ENCODE peak calls at places on chromosomes 1 and 21, in seven cellular contexts. C is uterus, M is heart left ventricle, Y is HCT116, F is tibial nerve, S is sigmoid colon, A is right lobe of liver. N is an unnamed sample.

GRCh38 chr1:18175530-18176377 is 68.2 kb downstream of the IGSF21 start:
- DNase-seq in M (peak), C (no peak), S (peak), Y (no peak), A (no peak), F (no peak), N (peak)

GRCh38 chr21:29601072-29601471 is 302.4 kb downstream of the BACH1 start:
- DNase-seq in M (no peak), Y (no peak), S (no peak), F (no peak), C (no peak), A (no peak), N (no peak)

GRCh38 chr1:246002725-246003441 is 504.2 kb downstream of the SMYD3 start:
- DNase-seq in Y (peak), F (peak), M (peak), C (peak), A (peak), S (peak), N (peak)

GRCh38 chr1:205532996-205533728 is 28.7 kb downstream of the CDK18 start:
- DNase-seq in F (no peak), A (no peak), C (no peak), Y (no peak), M (no peak), S (peak), N (no peak)

GRCh38 chr21:46191257-46191685 is 7.0 kb upstream of the SPATC1L start:
- DNase-seq in Y (no peak), C (peak), F (peak), S (peak), M (peak), A (no peak), N (peak)

GRCh38 chr1:114103992-114104391 is 49.7 kb downstream of the SYT6 start:
- DNase-seq in S (peak), C (no peak), M (no peak), Y (no peak), F (no peak), A (no peak), N (no peak)

GRCh38 chr1:229170778-229171505 is 100.0 kb upstream of the RAB4A start:
- DNase-seq in A (no peak), F (no peak), Y (no peak), M (no peak), S (no peak), C (no peak), N (no peak)

GRCh38 chr1:32431736-32432400 is 33.0 kb upstream of the ZBTB8B start:
- DNase-seq in C (no peak), S (no peak), F (no peak), M (no peak), A (no peak), Y (no peak), N (no peak)

GRCh38 chr1:32871364-32872188 is 864 bp upstream of the FNDC5 start:
- DNase-seq in M (no peak), F (no peak), S (no peak), C (no peak), A (no peak), Y (no peak), N (no peak)

GRCh38 chr21:42562258-42562657 is 48.6 kb downstream of the SLC37A1 start:
- DNase-seq in Y (no peak), F (no peak), A (no peak), C (no peak), S (no peak), M (peak), N (no peak)

GRCh38 chr1:235304549-235305451 is 23.2 kb downstream of the ARID4B start:
- DNase-seq in M (no peak), F (no peak), S (no peak), C (no peak), Y (no peak), A (no peak), N (no peak)

GRCh38 chr1:113931456-113931855 is 2.3 kb downstream of the HIPK1 start:
- DNase-seq in C (no peak), S (no peak), F (no peak), Y (no peak), A (no peak), M (no peak), N (no peak)

GRCh38 chr1:207032528-207033017 is at the start of gene C1orf116:
- DNase-seq in A (no peak), F (no peak), Y (peak), M (no peak), C (no peak), S (no peak), N (peak)

GRCh38 chr1:234612352-234613127 is 2.6 kb upstream of the IRF2BP2 start:
- DNase-seq in Y (peak), C (peak), F (peak), M (peak), A (peak), S (peak), N (peak)

GRCh38 chr1:109765483-109765815 is 1.7 kb upstream of the EPS8L3 start:
- DNase-seq in Y (no peak), F (no peak), M (no peak), A (no peak), C (no peak), S (no peak), N (peak)

GRCh38 chr1:184075040-184076029 is 23.8 kb downstream of the TSEN15 start:
- DNase-seq in C (peak), S (peak), M (no peak), Y (peak), F (no peak), A (no peak), N (no peak)

GRCh38 chr1:153417136-153417888 is 992 bp downstream of the S100A7A start:
- DNase-seq in F (no peak), M (no peak), Y (no peak), C (no peak), S (no peak), A (no peak), N (no peak)

GRCh38 chr1:84271452-84272273 is 29.8 kb upstream of the SAMD13 start:
- DNase-seq in A (no peak), M (no peak), C (no peak), S (no peak), F (no peak), Y (no peak), N (peak)

GRCh38 chr1:197915797-197916686 is 1.1 kb upstream of the LHX9 start:
- DNase-seq in C (no peak), Y (peak), M (peak), A (peak), S (no peak), F (no peak), N (no peak)
- TF ChIP-seq POLR2A in C (no peak), Y (no peak), M (no peak), A (no peak), S (no peak), F (no peak), N (no peak)

GRCh38 chr1:94709891-94710581 is 110.1 kb upstream of the SLC44A3 start:
- DNase-seq in C (no peak), Y (no peak), S (no peak), M (no peak), F (no peak), A (no peak), N (no peak)

GRCh38 chr1:94708299-94708685 is 111.9 kb upstream of the SLC44A3 start:
- DNase-seq in M (no peak), S (no peak), A (no peak), C (no peak), F (no peak), Y (no peak), N (no peak)

GRCh38 chr1:94705755-94706154 is 114.4 kb upstream of the SLC44A3 start:
- DNase-seq in Y (no peak), S (no peak), M (no peak), F (no peak), A (no peak), C (no peak), N (no peak)

GRCh38 chr1:94708811-94709210 is 111.3 kb upstream of the SLC44A3 start:
- DNase-seq in S (no peak), F (no peak), Y (no peak), M (no peak), C (no peak), A (no peak), N (no peak)

DNA sequence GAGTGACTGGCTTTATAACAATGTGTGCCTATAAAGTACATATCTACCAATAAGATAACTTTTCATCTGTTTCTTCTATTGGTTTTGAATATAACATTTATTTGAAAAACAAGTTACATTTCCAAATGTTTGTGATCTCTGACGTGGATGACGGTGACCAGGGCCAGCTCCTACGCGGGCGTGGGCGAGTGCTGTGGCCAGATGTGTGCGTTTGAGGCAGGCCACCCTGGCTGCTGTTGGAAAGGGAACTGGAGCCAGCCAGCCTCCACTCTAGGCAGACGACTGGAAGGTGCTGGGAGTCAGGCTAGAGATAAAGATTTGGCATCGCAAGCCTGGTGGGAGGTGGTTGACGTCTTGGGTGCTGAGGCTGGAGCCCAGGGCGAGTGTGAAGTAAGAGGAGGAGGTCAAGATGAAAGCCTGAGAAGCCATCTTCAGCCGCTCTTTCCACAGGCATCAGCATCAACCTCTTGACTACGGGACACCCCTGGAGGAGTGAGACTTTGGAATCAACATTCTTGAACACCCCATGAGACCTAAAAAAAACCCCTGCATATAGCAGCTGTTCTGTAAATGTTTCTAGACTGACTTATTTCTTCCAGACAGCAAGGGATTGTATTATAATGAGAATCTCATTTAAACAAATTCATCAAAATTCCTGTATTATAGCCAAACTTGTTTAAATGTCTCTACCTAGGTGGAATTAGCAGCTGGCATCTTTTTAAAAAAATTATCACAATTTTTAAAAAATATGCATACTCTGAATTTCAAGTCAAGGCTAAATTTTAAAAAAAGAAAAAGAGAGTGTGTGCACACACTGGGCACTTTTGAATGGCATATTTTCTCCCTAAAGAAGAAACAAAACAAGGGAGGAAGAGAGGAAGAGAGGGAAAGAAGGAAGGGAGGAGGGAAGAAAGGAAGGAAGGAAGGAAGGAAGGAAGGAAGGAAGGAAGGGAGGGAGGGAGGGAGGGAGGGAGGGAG is 112.5 kb upstream of the SLC44A3 start:
- DNase-seq in F (no peak), M (no peak), S (no peak), A (no peak), C (peak), Y (no peak), N (no peak)
- H3K27ac ChIP-seq in F (no peak), M (no peak), S (peak), A (no peak), C (peak), Y (no peak), N (no peak)

DNA sequence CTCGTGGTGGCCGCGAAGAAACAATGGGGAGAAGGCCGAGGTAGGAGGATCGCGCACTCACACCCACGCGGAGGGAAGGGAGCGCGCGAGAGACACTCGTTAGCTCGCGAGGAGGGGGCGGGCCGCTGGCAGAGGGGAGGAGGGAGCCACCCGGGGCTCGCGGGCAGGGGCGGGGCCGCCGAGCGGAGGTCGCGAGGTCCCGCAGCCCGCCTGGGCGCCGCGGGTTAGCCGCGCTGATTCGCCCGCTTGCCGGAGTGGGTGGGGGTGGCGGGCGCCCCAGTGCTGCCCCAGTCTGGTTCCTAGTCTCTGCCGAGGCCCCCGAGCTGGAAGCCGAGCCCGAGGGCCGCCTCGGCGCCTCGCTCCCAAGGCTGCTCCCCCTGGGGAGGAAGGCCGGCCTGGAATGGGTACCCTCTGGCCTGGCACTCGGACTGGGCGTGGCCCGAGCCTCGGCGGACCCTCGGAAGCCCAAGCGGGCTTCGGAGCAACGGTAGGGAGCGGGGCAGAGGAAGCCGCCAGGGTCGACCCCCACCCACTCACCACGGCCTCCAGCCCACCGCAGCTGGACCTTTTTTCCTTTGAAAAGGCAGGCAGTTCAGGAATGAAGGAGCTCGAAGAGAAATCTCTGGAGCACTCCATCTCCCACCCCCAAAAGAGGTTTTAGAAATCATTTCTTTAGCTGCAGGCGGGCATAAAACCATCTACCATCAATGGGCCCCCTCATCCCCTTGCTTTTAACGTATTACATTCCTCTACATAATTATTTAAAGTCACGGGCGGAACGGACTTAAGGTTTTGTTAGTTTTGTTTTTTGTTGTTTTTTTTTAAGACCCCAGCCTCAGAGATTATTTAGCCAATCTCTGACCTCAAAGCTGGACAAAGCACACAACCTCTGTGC is 727 bp upstream of the TUT4 start:
- DNase-seq in C (peak), F (peak), Y (peak), S (peak), A (peak), M (peak), N (peak)
- TF ChIP-seq POLR2A in C (peak), F (peak), Y (peak), S (peak), A (peak), M (no peak), N (no peak)

GRCh38 chr1:222777463-222777862 is 37.4 kb upstream of the DISP1 start:
- DNase-seq in A (no peak), C (no peak), Y (no peak), M (no peak), S (no peak), F (no peak), N (no peak)

GRCh38 chr1:222781251-222781650 is 33.6 kb upstream of the DISP1 start:
- DNase-seq in Y (no peak), C (no peak), M (no peak), S (no peak), A (no peak), F (no peak), N (no peak)

DNA sequence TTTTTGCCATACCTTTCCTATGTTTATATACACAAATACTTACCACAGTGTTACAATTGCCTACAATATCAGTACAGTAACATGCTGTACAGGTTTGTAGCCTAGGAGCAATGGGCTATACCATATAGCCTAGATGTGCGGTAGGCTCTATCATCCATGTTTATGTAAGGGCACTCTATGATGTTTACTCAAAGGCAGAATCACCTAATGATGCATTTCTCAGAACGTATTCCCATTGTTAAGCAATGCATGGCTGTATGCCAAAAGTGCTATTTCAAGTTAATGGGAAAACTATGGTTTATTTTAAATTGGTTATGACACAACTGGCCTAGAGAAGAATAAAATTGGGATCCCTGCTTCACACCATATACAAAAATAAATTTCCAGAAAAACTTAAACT is 36.9 kb upstream of the DISP1 start:
- DNase-seq in M (no peak), S (no peak), C (no peak), F (no peak), Y (no peak), A (no peak), N (no peak)
- H3K27ac ChIP-seq in M (no peak), S (peak), C (no peak), F (no peak), Y (no peak), A (no peak), N (no peak)

GRCh38 chr1:20578721-20579380 is 10.0 kb upstream of the CDA start:
- DNase-seq in S (no peak), M (no peak), F (no peak), A (no peak), C (no peak), Y (no peak), N (no peak)
- TF ChIP-seq POLR2A in S (no peak), M (no peak), F (no peak), A (no peak), C (no peak), Y (no peak), N (no peak)

GRCh38 chr1:2350486-2350885 is 40.9 kb downstream of the MORN1 start:
- DNase-seq in A (no peak), S (peak), C (no peak), Y (no peak), F (no peak), M (peak), N (no peak)
- H3K27ac ChIP-seq in A (no peak), S (no peak), C (no peak), Y (no peak), F (no peak), M (no peak), N (no peak)

DNA sequence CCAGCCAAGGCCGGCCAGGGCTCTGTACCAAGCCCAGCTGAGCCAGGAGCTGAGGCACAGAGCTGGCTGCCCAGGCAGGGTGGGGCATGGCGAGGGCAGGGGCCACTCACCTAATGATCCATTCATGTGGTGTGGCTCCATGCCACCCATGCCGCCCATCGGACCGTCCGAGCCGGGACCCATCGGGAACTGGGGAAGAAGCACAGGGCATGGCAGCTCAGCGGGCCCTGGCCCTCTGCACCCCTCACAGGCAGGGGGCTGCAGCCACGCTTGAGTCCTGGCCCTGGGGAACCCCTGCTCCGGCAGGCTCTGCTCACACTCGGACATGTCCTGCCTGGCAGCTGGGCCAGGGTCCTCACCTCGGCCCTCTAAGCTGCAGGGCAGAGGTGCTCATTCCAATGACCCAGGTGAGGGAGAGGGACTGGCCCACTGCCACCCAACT is 28.7 kb downstream of the MRPL37 start:
- DNase-seq in Y (no peak), A (no peak), F (no peak), C (no peak), M (no peak), S (no peak), N (no peak)
- TF ChIP-seq POLR2A in Y (no peak), A (no peak), F (no peak), C (no peak), M (no peak), S (no peak), N (no peak)

GRCh38 chr1:1721201-1721600 is 3.0 kb downstream of the CDK11A start:
- DNase-seq in S (no peak), F (no peak), A (no peak), C (no peak), M (no peak), Y (no peak), N (no peak)
- H3K27ac ChIP-seq in S (no peak), F (no peak), A (no peak), C (no peak), M (no peak), Y (no peak), N (no peak)

DNA sequence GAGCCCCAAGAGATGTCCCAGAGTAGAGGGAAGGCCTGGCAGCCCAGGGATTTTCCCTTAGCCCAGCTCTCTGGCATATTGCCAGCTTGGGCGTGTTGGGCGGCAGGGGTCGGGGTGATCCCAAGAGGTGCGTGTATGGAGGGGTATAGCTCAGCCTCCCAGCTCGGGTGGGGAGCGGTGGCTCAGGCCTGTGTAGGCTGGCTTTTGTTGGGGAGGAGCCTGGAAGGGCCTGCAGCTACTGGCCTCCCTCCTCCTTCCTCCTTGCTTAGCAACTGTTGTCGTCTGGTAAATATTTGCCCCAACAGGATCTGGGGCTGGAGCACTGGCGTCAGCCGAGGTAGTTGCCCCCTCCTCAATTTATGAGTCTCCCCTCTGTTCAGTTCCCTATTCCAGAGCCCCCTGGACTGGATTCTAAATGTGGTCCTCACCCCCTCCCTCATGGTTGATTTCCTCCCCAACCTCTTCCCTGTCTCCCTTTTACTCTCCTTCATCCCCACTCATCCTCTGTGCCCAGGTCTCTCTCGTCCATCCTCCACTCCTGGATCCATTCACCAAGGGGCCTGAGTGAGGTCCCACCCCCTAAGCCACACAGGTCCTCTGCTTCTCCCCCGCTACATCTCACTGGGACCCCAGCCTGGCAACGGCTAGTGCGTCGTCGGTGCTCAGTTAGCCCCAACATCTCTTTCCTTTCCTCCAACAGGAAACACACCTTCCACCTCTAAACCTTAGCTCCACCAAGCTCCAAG is 10.3 kb upstream of the LMNA start:
- DNase-seq in F (no peak), Y (no peak), S (peak), C (peak), M (peak), A (no peak), N (peak)
- TF ChIP-seq POLR2A in F (peak), Y (peak), S (no peak), C (peak), M (no peak), A (no peak), N (no peak)